ENCODE peak calls at places on chromosome 1, in five cellular contexts. Y is OCI-LY7, U is NB4, Q is body of pancreas, N is A549. C is an unnamed sample.

GRCh38 chr1:16124377-16125087 is 31.3 kb downstream of the EPHA2 start:
- DNase-seq in Y (no peak), U (no peak), Q (no peak), N (no peak), C (no peak)

GRCh38 chr1:78355646-78356045 is 135.1 kb upstream of the PTGFR start:
- DNase-seq in Y (no peak), U (no peak), Q (no peak), N (no peak), C (no peak)

GRCh38 chr1:48258106-48258505 is 35.6 kb downstream of the SLC5A9 start:
- DNase-seq in Y (no peak), U (no peak), Q (no peak), N (no peak), C (no peak)

GRCh38 chr1:23897083-23897482 is 16.1 kb downstream of the CNR2 start:
- DNase-seq in Y (no peak), U (peak; percentile 77), Q (no peak), N (no peak), C (peak; percentile 68)

GRCh38 chr1:87249803-87250202 is 78.9 kb upstream of the LMO4 start:
- DNase-seq in Y (no peak), U (no peak), Q (no peak), N (no peak), C (no peak)

GRCh38 chr1:211541715-211542477 is 37.1 kb downstream of the SLC30A1 start:
- DNase-seq in Y (no peak), U (no peak), Q (no peak), N (no peak), C (no peak)

GRCh38 chr1:229253170-229253974 is 17.5 kb upstream of the RAB4A start:
- DNase-seq in Y (peak; percentile 19), U (peak; percentile 69), Q (no peak), N (no peak), C (no peak)

GRCh38 chr1:64497484-64497883 is 27.6 kb downstream of the CACHD1 start:
- DNase-seq in Y (no peak), U (no peak), Q (no peak), N (no peak), C (no peak)

GRCh38 chr1:158117854-158118691 is 62.6 kb upstream of the CD1D start:
- DNase-seq in Y (peak; percentile 77), U (peak; percentile 59), Q (peak; percentile 31), N (peak; percentile 81), C (peak; percentile 65)

GRCh38 chr1:113928950-113929749 is at the start of gene HIPK1:
- DNase-seq in Y (peak; percentile 96), U (peak; percentile 94), Q (peak; percentile 94), N (peak; percentile 62), C (peak; percentile 87)

GRCh38 chr1:101137144-101138126 is 99.4 kb upstream of the S1PR1 start:
- DNase-seq in Y (no peak), U (peak; percentile 39), Q (no peak), N (no peak), C (no peak)

GRCh38 chr1:47207811-47208373 is 18.1 kb upstream of the PDZK1IP1 start:
- DNase-seq in Y (no peak), U (no peak), Q (no peak), N (no peak), C (no peak)

GRCh38 chr1:1079408-1080121 is 5.5 kb upstream of the RNF223 start:
- DNase-seq in Y (no peak), U (peak; percentile 74), Q (peak; percentile 81), N (peak; percentile 64), C (peak; percentile 51)

GRCh38 chr1:25185934-25186333 is 46.4 kb downstream of the SYF2 start:
- DNase-seq in Y (no peak), U (no peak), Q (no peak), N (no peak), C (no peak)

GRCh38 chr1:54887665-54888071 is 673 bp upstream of the DHCR24 start:
- DNase-seq in Y (peak; percentile 15), U (peak; percentile 61), Q (peak; percentile 34), N (no peak), C (no peak)

GRCh38 chr1:36411674-36412648 is 14.3 kb upstream of the LSM10 start:
- DNase-seq in Y (no peak), U (peak; percentile 79), Q (no peak), N (no peak), C (no peak)

GRCh38 chr1:170664828-170665617 is 1.1 kb downstream of the PRRX1 start:
- DNase-seq in Y (no peak), U (no peak), Q (peak; percentile 19), N (no peak), C (no peak)

GRCh38 chr1:11982010-11982392 is 1.8 kb downstream of the MFN2 start:
- DNase-seq in Y (no peak), U (peak; percentile 43), Q (no peak), N (peak; percentile 69), C (no peak)

GRCh38 chr1:119943216-119943615 is 46.9 kb upstream of the ADAM30 start:
- DNase-seq in Y (no peak), U (no peak), Q (no peak), N (no peak), C (no peak)

GRCh38 chr1:18282851-18283600 is 175.4 kb downstream of the IGSF21 start:
- DNase-seq in Y (peak; percentile 72), U (peak; percentile 9), Q (no peak), N (no peak), C (no peak)

GRCh38 chr1:206470692-206471414 is 577 bp downstream of the IKBKE start:
- DNase-seq in Y (peak; percentile 77), U (peak; percentile 92), Q (peak; percentile 26), N (peak; percentile 58), C (peak; percentile 59)

GRCh38 chr1:6538958-6539357 is 15.4 kb downstream of the NOL9 start:
- DNase-seq in Y (no peak), U (no peak), Q (no peak), N (no peak), C (no peak)

GRCh38 chr1:18408656-18409370 is 71.9 kb upstream of the KLHDC7A start:
- DNase-seq in Y (no peak), U (no peak), Q (no peak), N (no peak), C (no peak)

GRCh38 chr1:181190362-181191035 is 102.0 kb downstream of the IER5 start:
- DNase-seq in Y (no peak), U (peak; percentile 29), Q (no peak), N (no peak), C (no peak)

DNA sequence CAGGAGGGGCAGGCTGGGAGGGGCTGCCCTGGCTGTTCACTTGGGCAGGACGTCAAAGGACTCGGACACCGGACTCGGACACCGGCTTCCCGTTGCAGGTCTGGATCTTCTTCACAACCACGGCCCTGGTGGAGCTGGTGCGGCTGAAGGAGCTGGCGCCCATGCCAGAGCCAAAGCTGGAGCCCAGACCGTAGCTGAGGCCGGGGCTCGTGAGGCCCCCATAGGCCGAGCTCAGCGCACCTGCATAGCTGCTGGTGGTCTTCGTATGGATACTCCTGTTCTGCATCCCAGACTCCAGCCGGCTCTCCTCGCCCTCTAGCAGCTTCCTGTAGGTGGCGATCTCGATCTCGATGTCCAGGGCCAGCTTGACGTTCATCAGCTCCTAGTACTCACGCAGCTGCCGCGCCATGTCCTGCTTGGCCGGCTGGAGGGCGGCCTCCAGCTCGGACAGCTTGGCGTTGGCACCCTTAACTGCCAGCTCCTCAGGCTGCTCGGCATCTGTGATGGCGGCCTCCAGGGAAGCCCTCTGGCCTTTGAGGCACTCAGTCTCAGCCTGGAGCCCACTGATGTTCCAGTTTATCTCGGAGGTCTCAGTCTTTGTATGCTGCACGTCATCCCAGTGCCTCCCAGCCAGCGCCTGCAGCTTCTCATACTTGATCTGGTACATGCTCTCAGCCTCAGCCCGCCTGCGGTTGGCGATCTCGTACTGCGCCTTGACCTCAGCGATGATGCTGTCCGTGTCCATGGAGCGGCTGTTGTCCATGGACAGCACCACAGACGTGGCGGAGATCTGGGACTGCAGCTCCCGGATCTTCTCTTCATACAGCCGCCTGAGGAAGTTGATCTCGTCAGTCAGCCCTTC is 15.1 kb upstream of the KLF17 start:
- DNase-seq in Y (no peak), U (peak; percentile 13), Q (peak; percentile 15), N (no peak), C (no peak)
- TF ChIP-seq CTCF in Y (peak; percentile 44), U (peak; percentile 34), Q (no peak), N (peak; percentile 20), C (no peak)

GRCh38 chr1:226429051-226429461 is 21.2 kb upstream of the PARP1 start:
- DNase-seq in Y (peak; percentile 44), U (peak; percentile 88), Q (no peak), N (no peak), C (no peak)
- TF ChIP-seq CTCF in Y (no peak), U (no peak), Q (no peak), N (no peak), C (no peak)

DNA sequence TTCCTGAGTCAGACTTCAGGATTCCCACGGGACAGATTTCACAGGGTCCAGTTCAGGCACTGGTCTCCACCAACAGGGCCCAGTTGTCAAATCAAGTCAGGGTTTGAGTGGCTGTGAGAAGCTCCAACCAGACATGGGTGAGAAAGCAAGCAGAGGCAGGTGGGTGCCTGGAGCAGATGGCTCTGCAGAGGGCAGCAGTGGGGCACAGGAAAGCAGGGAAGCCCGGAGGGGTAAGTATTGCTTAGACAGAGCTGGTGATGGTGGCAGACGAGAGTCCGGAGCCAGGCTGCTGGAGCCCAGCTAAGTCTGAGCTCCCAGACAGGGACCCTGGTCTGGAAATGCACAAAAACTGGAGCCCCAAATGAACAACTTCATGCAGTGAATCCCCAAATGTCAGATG is 40.4 kb downstream of the RIMS3 start:
- DNase-seq in Y (peak; percentile 37), U (peak; percentile 37), Q (peak; percentile 52), N (no peak), C (no peak)
- TF ChIP-seq CTCF in Y (peak; percentile 52), U (peak; percentile 44), Q (peak; percentile 18), N (no peak), C (no peak)

GRCh38 chr1:109535971-109536491 is 3.6 kb upstream of the GPR61 start:
- DNase-seq in Y (no peak), U (no peak), Q (no peak), N (no peak), C (no peak)

GRCh38 chr1:109532365-109533136 is 7.1 kb upstream of the GPR61 start:
- DNase-seq in Y (peak; percentile 85), U (peak; percentile 83), Q (peak; percentile 84), N (peak; percentile 64), C (peak; percentile 78)

GRCh38 chr1:109535481-109535880 is 4.2 kb upstream of the GPR61 start:
- DNase-seq in Y (no peak), U (no peak), Q (no peak), N (no peak), C (no peak)

GRCh38 chr1:109531826-109532364 is 7.8 kb upstream of the GPR61 start:
- DNase-seq in Y (no peak), U (no peak), Q (no peak), N (no peak), C (no peak)

GRCh38 chr1:109534307-109534858 is 5.3 kb upstream of the GPR61 start:
- DNase-seq in Y (no peak), U (no peak), Q (no peak), N (no peak), C (no peak)
- TF ChIP-seq CTCF in Y (peak; percentile 15), U (no peak), Q (no peak), N (no peak), C (no peak)